ENCODE peak calls at places on chromosomes 4 and X, in nine cellular contexts. One of them, this sample, is unnamed.

GRCh38 chrX:48474127-48474526 is 1.9 kb upstream of the FTSJ1 start:
- DNase-seq in choroid plexus epithelial cell: peak
- DNase-seq in cardiac fibroblast: peak
- DNase-seq in CD8-positive, alpha-beta memory T cell: no peak
- DNase-seq in effector CD4-positive, alpha-beta T cell: no peak
- DNase-seq in fibroblast of gingiva: no peak
- DNase-seq in AG09319: no peak
- DNase-seq in iPS DF 19.7: no peak
- DNase-seq in memory B cell: no peak
- DNase-seq in this sample: no peak

GRCh38 chrX:19030805-19031204 is 46.9 kb upstream of the PHKA2 start:
- DNase-seq in choroid plexus epithelial cell: no peak
- DNase-seq in cardiac fibroblast: peak
- DNase-seq in CD8-positive, alpha-beta memory T cell: no peak
- DNase-seq in effector CD4-positive, alpha-beta T cell: no peak
- DNase-seq in fibroblast of gingiva: no peak
- DNase-seq in AG09319: no peak
- DNase-seq in iPS DF 19.7: no peak
- DNase-seq in memory B cell: no peak
- DNase-seq in this sample: no peak

GRCh38 chr4:152063301-152064235 is 302.8 kb upstream of the GATB start:
- DNase-seq in choroid plexus epithelial cell: no peak
- DNase-seq in cardiac fibroblast: no peak
- DNase-seq in CD8-positive, alpha-beta memory T cell: peak
- DNase-seq in effector CD4-positive, alpha-beta T cell: peak
- DNase-seq in fibroblast of gingiva: no peak
- DNase-seq in AG09319: no peak
- DNase-seq in iPS DF 19.7: no peak
- DNase-seq in memory B cell: no peak
- DNase-seq in this sample: no peak

GRCh38 chrX:18698762-18699650 is 8.4 kb upstream of the PPEF1 start:
- DNase-seq in choroid plexus epithelial cell: no peak
- DNase-seq in cardiac fibroblast: no peak
- DNase-seq in CD8-positive, alpha-beta memory T cell: no peak
- DNase-seq in effector CD4-positive, alpha-beta T cell: no peak
- DNase-seq in fibroblast of gingiva: peak
- DNase-seq in AG09319: no peak
- DNase-seq in iPS DF 19.7: no peak
- DNase-seq in memory B cell: no peak
- DNase-seq in this sample: no peak

GRCh38 chr4:147463065-147463464 is 17.8 kb upstream of the EDNRA start:
- DNase-seq in choroid plexus epithelial cell: peak
- DNase-seq in cardiac fibroblast: peak
- DNase-seq in CD8-positive, alpha-beta memory T cell: no peak
- DNase-seq in effector CD4-positive, alpha-beta T cell: no peak
- DNase-seq in fibroblast of gingiva: no peak
- DNase-seq in AG09319: no peak
- DNase-seq in iPS DF 19.7: no peak
- DNase-seq in memory B cell: no peak
- DNase-seq in this sample: no peak

GRCh38 chr4:3476936-3477749 is 14.0 kb downstream of the DOK7 start:
- DNase-seq in choroid plexus epithelial cell: no peak
- DNase-seq in cardiac fibroblast: no peak
- DNase-seq in CD8-positive, alpha-beta memory T cell: no peak
- DNase-seq in effector CD4-positive, alpha-beta T cell: no peak
- DNase-seq in fibroblast of gingiva: no peak
- DNase-seq in AG09319: no peak
- DNase-seq in iPS DF 19.7: no peak
- DNase-seq in memory B cell: no peak
- DNase-seq in this sample: no peak

GRCh38 chr4:169133932-169134331 is 123.9 kb upstream of the CBR4 start:
- DNase-seq in choroid plexus epithelial cell: no peak
- DNase-seq in cardiac fibroblast: no peak
- DNase-seq in CD8-positive, alpha-beta memory T cell: no peak
- DNase-seq in effector CD4-positive, alpha-beta T cell: no peak
- DNase-seq in fibroblast of gingiva: no peak
- DNase-seq in AG09319: no peak
- DNase-seq in iPS DF 19.7: no peak
- DNase-seq in memory B cell: no peak
- DNase-seq in this sample: no peak

GRCh38 chrX:117713411-117713810 is 403.2 kb downstream of the KLHL13 start:
- DNase-seq in choroid plexus epithelial cell: no peak
- DNase-seq in cardiac fibroblast: no peak
- DNase-seq in CD8-positive, alpha-beta memory T cell: no peak
- DNase-seq in effector CD4-positive, alpha-beta T cell: no peak
- DNase-seq in fibroblast of gingiva: no peak
- DNase-seq in AG09319: no peak
- DNase-seq in iPS DF 19.7: no peak
- DNase-seq in memory B cell: no peak
- DNase-seq in this sample: no peak

GRCh38 chr4:151644625-151645024 is 116.2 kb downstream of the GATB start:
- DNase-seq in choroid plexus epithelial cell: no peak
- DNase-seq in cardiac fibroblast: no peak
- DNase-seq in CD8-positive, alpha-beta memory T cell: no peak
- DNase-seq in effector CD4-positive, alpha-beta T cell: no peak
- DNase-seq in fibroblast of gingiva: no peak
- DNase-seq in AG09319: no peak
- DNase-seq in iPS DF 19.7: peak
- DNase-seq in memory B cell: no peak
- DNase-seq in this sample: peak

GRCh38 chr4:149719357-149719756 is 96.3 kb downstream of the IQCM start:
- DNase-seq in choroid plexus epithelial cell: no peak
- DNase-seq in cardiac fibroblast: no peak
- DNase-seq in CD8-positive, alpha-beta memory T cell: no peak
- DNase-seq in effector CD4-positive, alpha-beta T cell: no peak
- DNase-seq in fibroblast of gingiva: no peak
- DNase-seq in AG09319: no peak
- DNase-seq in iPS DF 19.7: no peak
- DNase-seq in memory B cell: no peak
- DNase-seq in this sample: no peak

GRCh38 chr4:6926681-6927478 is 17.3 kb downstream of the TBC1D14 start:
- DNase-seq in choroid plexus epithelial cell: no peak
- DNase-seq in cardiac fibroblast: no peak
- DNase-seq in CD8-positive, alpha-beta memory T cell: peak
- DNase-seq in effector CD4-positive, alpha-beta T cell: peak
- DNase-seq in fibroblast of gingiva: no peak
- DNase-seq in AG09319: no peak
- DNase-seq in iPS DF 19.7: no peak
- DNase-seq in memory B cell: no peak
- DNase-seq in this sample: no peak

GRCh38 chr4:27775156-27775555 is 914.5 kb downstream of the STIM2 start:
- DNase-seq in choroid plexus epithelial cell: no peak
- DNase-seq in cardiac fibroblast: no peak
- DNase-seq in CD8-positive, alpha-beta memory T cell: no peak
- DNase-seq in effector CD4-positive, alpha-beta T cell: no peak
- DNase-seq in fibroblast of gingiva: no peak
- DNase-seq in AG09319: no peak
- DNase-seq in iPS DF 19.7: no peak
- DNase-seq in memory B cell: no peak
- DNase-seq in this sample: no peak

GRCh38 chr4:768076-768475 is 57.9 kb downstream of the CPLX1 start:
- DNase-seq in choroid plexus epithelial cell: no peak
- DNase-seq in cardiac fibroblast: no peak
- DNase-seq in CD8-positive, alpha-beta memory T cell: no peak
- DNase-seq in effector CD4-positive, alpha-beta T cell: no peak
- DNase-seq in fibroblast of gingiva: no peak
- DNase-seq in AG09319: no peak
- DNase-seq in iPS DF 19.7: no peak
- DNase-seq in memory B cell: no peak
- DNase-seq in this sample: no peak

GRCh38 chr4:78650106-78651021 is 98.8 kb downstream of the ANXA3 start:
- DNase-seq in choroid plexus epithelial cell: peak
- DNase-seq in cardiac fibroblast: peak
- DNase-seq in CD8-positive, alpha-beta memory T cell: no peak
- DNase-seq in effector CD4-positive, alpha-beta T cell: no peak
- DNase-seq in fibroblast of gingiva: peak
- DNase-seq in AG09319: no peak
- DNase-seq in iPS DF 19.7: no peak
- DNase-seq in memory B cell: no peak
- DNase-seq in this sample: no peak

GRCh38 chr4:110620352-110621327 is 2.2 kb downstream of the PITX2 start:
- DNase-seq in choroid plexus epithelial cell: peak
- DNase-seq in cardiac fibroblast: no peak
- DNase-seq in CD8-positive, alpha-beta memory T cell: no peak
- DNase-seq in effector CD4-positive, alpha-beta T cell: no peak
- DNase-seq in fibroblast of gingiva: no peak
- DNase-seq in AG09319: no peak
- DNase-seq in iPS DF 19.7: no peak
- DNase-seq in memory B cell: no peak
- DNase-seq in this sample: no peak

GRCh38 chr4:79211490-79211889 is 114.4 kb downstream of the NAA11 start:
- DNase-seq in choroid plexus epithelial cell: no peak
- DNase-seq in cardiac fibroblast: no peak
- DNase-seq in CD8-positive, alpha-beta memory T cell: no peak
- DNase-seq in effector CD4-positive, alpha-beta T cell: no peak
- DNase-seq in fibroblast of gingiva: no peak
- DNase-seq in AG09319: no peak
- DNase-seq in iPS DF 19.7: no peak
- DNase-seq in memory B cell: no peak
- DNase-seq in this sample: no peak

GRCh38 chrX:48516987-48517386 is 4.6 kb upstream of the EBP start:
- DNase-seq in choroid plexus epithelial cell: no peak
- DNase-seq in cardiac fibroblast: no peak
- DNase-seq in CD8-positive, alpha-beta memory T cell: no peak
- DNase-seq in effector CD4-positive, alpha-beta T cell: no peak
- DNase-seq in fibroblast of gingiva: no peak
- DNase-seq in AG09319: no peak
- DNase-seq in iPS DF 19.7: no peak
- DNase-seq in memory B cell: no peak
- DNase-seq in this sample: no peak

GRCh38 chr4:46051392-46051791 is 72.5 kb downstream of the GABRG1 start:
- DNase-seq in choroid plexus epithelial cell: no peak
- DNase-seq in cardiac fibroblast: no peak
- DNase-seq in CD8-positive, alpha-beta memory T cell: no peak
- DNase-seq in effector CD4-positive, alpha-beta T cell: no peak
- DNase-seq in fibroblast of gingiva: no peak
- DNase-seq in AG09319: no peak
- DNase-seq in iPS DF 19.7: no peak
- DNase-seq in memory B cell: no peak
- DNase-seq in this sample: no peak

GRCh38 chr4:22692736-22693135 is at the start of gene GBA3:
- DNase-seq in choroid plexus epithelial cell: no peak
- DNase-seq in cardiac fibroblast: no peak
- DNase-seq in CD8-positive, alpha-beta memory T cell: no peak
- DNase-seq in effector CD4-positive, alpha-beta T cell: no peak
- DNase-seq in fibroblast of gingiva: no peak
- DNase-seq in AG09319: no peak
- DNase-seq in iPS DF 19.7: no peak
- DNase-seq in memory B cell: no peak
- DNase-seq in this sample: no peak

GRCh38 chr4:106679063-106679462 is 310.5 kb upstream of the GIMD1 start:
- DNase-seq in choroid plexus epithelial cell: no peak
- DNase-seq in cardiac fibroblast: no peak
- DNase-seq in CD8-positive, alpha-beta memory T cell: no peak
- DNase-seq in effector CD4-positive, alpha-beta T cell: no peak
- DNase-seq in fibroblast of gingiva: no peak
- DNase-seq in AG09319: no peak
- DNase-seq in iPS DF 19.7: no peak
- DNase-seq in memory B cell: no peak
- DNase-seq in this sample: no peak

GRCh38 chrX:126770179-126770578 is 49.4 kb upstream of the PRR32 start:
- DNase-seq in choroid plexus epithelial cell: no peak
- DNase-seq in cardiac fibroblast: peak
- DNase-seq in CD8-positive, alpha-beta memory T cell: no peak
- DNase-seq in effector CD4-positive, alpha-beta T cell: no peak
- DNase-seq in fibroblast of gingiva: no peak
- DNase-seq in AG09319: no peak
- DNase-seq in iPS DF 19.7: peak
- DNase-seq in memory B cell: no peak
- DNase-seq in this sample: no peak

GRCh38 chr4:61312526-61312925 is 112.4 kb downstream of the ADGRL3 start:
- DNase-seq in choroid plexus epithelial cell: peak
- DNase-seq in cardiac fibroblast: peak
- DNase-seq in CD8-positive, alpha-beta memory T cell: no peak
- DNase-seq in effector CD4-positive, alpha-beta T cell: no peak
- DNase-seq in fibroblast of gingiva: no peak
- DNase-seq in AG09319: no peak
- DNase-seq in iPS DF 19.7: no peak
- DNase-seq in memory B cell: no peak
- DNase-seq in this sample: no peak

GRCh38 chr4:39732728-39733127 is 34.8 kb downstream of the UBE2K start:
- DNase-seq in choroid plexus epithelial cell: peak
- DNase-seq in cardiac fibroblast: peak
- DNase-seq in CD8-positive, alpha-beta memory T cell: no peak
- DNase-seq in effector CD4-positive, alpha-beta T cell: no peak
- DNase-seq in fibroblast of gingiva: peak
- DNase-seq in AG09319: peak
- DNase-seq in iPS DF 19.7: no peak
- DNase-seq in memory B cell: no peak
- DNase-seq in this sample: no peak

GRCh38 chrX:20663287-20663686 is 396.6 kb upstream of the RPS6KA3 start:
- DNase-seq in choroid plexus epithelial cell: no peak
- DNase-seq in cardiac fibroblast: no peak
- DNase-seq in CD8-positive, alpha-beta memory T cell: no peak
- DNase-seq in effector CD4-positive, alpha-beta T cell: no peak
- DNase-seq in fibroblast of gingiva: no peak
- DNase-seq in AG09319: no peak
- DNase-seq in iPS DF 19.7: no peak
- DNase-seq in memory B cell: no peak
- DNase-seq in this sample: no peak

GRCh38 chr4:154004859-154005520 is 216.1 kb upstream of the SFRP2 start:
- DNase-seq in choroid plexus epithelial cell: peak
- DNase-seq in cardiac fibroblast: peak
- DNase-seq in CD8-positive, alpha-beta memory T cell: no peak
- DNase-seq in effector CD4-positive, alpha-beta T cell: no peak
- DNase-seq in fibroblast of gingiva: peak
- DNase-seq in AG09319: peak
- DNase-seq in iPS DF 19.7: no peak
- DNase-seq in memory B cell: no peak
- DNase-seq in this sample: no peak

GRCh38 chrX:19121898-19122640 is at the start of gene ADGRG2:
- DNase-seq in choroid plexus epithelial cell: peak
- DNase-seq in cardiac fibroblast: peak
- DNase-seq in CD8-positive, alpha-beta memory T cell: no peak
- DNase-seq in effector CD4-positive, alpha-beta T cell: no peak
- DNase-seq in fibroblast of gingiva: peak
- DNase-seq in AG09319: no peak
- DNase-seq in iPS DF 19.7: no peak
- DNase-seq in memory B cell: no peak
- DNase-seq in this sample: no peak

GRCh38 chr4:25531272-25531671 is 124.4 kb upstream of the SLC34A2 start:
- DNase-seq in choroid plexus epithelial cell: no peak
- DNase-seq in cardiac fibroblast: no peak
- DNase-seq in CD8-positive, alpha-beta memory T cell: no peak
- DNase-seq in effector CD4-positive, alpha-beta T cell: no peak
- DNase-seq in fibroblast of gingiva: no peak
- DNase-seq in AG09319: no peak
- DNase-seq in iPS DF 19.7: no peak
- DNase-seq in memory B cell: no peak
- DNase-seq in this sample: no peak

GRCh38 chr4:158729716-158730559 is 6.7 kb upstream of the PPID start:
- DNase-seq in choroid plexus epithelial cell: peak
- DNase-seq in cardiac fibroblast: peak
- DNase-seq in CD8-positive, alpha-beta memory T cell: peak
- DNase-seq in effector CD4-positive, alpha-beta T cell: peak
- DNase-seq in fibroblast of gingiva: peak
- DNase-seq in AG09319: peak
- DNase-seq in iPS DF 19.7: no peak
- DNase-seq in memory B cell: peak
- DNase-seq in this sample: peak

GRCh38 chr4:138050601-138051000 is 191.5 kb downstream of the SLC7A11 start:
- DNase-seq in choroid plexus epithelial cell: peak
- DNase-seq in cardiac fibroblast: no peak
- DNase-seq in CD8-positive, alpha-beta memory T cell: no peak
- DNase-seq in effector CD4-positive, alpha-beta T cell: no peak
- DNase-seq in fibroblast of gingiva: no peak
- DNase-seq in AG09319: no peak
- DNase-seq in iPS DF 19.7: no peak
- DNase-seq in memory B cell: no peak
- DNase-seq in this sample: no peak

GRCh38 chrX:1440506-1440905 is 12.2 kb downstream of the ASMTL start:
- DNase-seq in choroid plexus epithelial cell: no peak
- DNase-seq in cardiac fibroblast: no peak
- DNase-seq in CD8-positive, alpha-beta memory T cell: no peak
- DNase-seq in effector CD4-positive, alpha-beta T cell: no peak
- DNase-seq in fibroblast of gingiva: no peak
- DNase-seq in AG09319: no peak
- DNase-seq in iPS DF 19.7: no peak
- DNase-seq in memory B cell: no peak
- DNase-seq in this sample: no peak

GRCh38 chrX:140815868-140816267 is 106.3 kb downstream of the LINC00632 start:
- DNase-seq in choroid plexus epithelial cell: peak
- DNase-seq in cardiac fibroblast: peak
- DNase-seq in CD8-positive, alpha-beta memory T cell: no peak
- DNase-seq in effector CD4-positive, alpha-beta T cell: no peak
- DNase-seq in fibroblast of gingiva: peak
- DNase-seq in AG09319: peak
- DNase-seq in iPS DF 19.7: no peak
- DNase-seq in memory B cell: no peak
- DNase-seq in this sample: no peak